ENCODE peak calls at places on chromosomes 4 and X, in six cellular contexts. Z is astrocyte, T is ovary, X is heart right ventricle, V is H9, L is GM23338. E is an unnamed sample.

GRCh38 chr4:85370400-85371032 is 104.4 kb upstream of the ARHGAP24 start:
- DNase-seq in Z (peak; percentile 8), T (no peak), X (no peak), V (peak; percentile 49), L (peak; percentile 69), E (peak; percentile 10)

GRCh38 chr4:112175840-112176239 is 30.6 kb downstream of the FAM241A start:
- DNase-seq in Z (no peak), T (no peak), X (no peak), V (no peak), L (no peak), E (no peak)

GRCh38 chrX:106177982-106178321 is 9.8 kb downstream of the PWWP3B start:
- DNase-seq in Z (no peak), T (no peak), X (no peak), V (no peak), L (no peak), E (no peak)

GRCh38 chr4:6657242-6658203 is 17.0 kb downstream of the MRFAP1 start:
- DNase-seq in Z (no peak), T (no peak), X (no peak), V (no peak), L (no peak), E (no peak)

GRCh38 chrX:13101439-13102139 is 57.2 kb upstream of the FAM9C start:
- DNase-seq in Z (peak; percentile 90), T (peak; percentile 57), X (peak; percentile 42), V (no peak), L (no peak), E (peak; percentile 56)

GRCh38 chr4:184583738-184584502 is 65.3 kb downstream of the CASP3 start:
- DNase-seq in Z (no peak), T (no peak), X (no peak), V (no peak), L (no peak), E (no peak)

GRCh38 chrX:72272868-72273267 is 4.2 kb downstream of the RPS4X start:
- DNase-seq in Z (peak; percentile 61), T (no peak), X (no peak), V (no peak), L (no peak), E (no peak)

GRCh38 chr4:64174247-64174882 is 234.9 kb downstream of the TECRL start:
- DNase-seq in Z (no peak), T (no peak), X (no peak), V (no peak), L (no peak), E (no peak)

GRCh38 chr4:74632634-74633033 is 161.7 kb downstream of the BTC start:
- DNase-seq in Z (peak; percentile 98), T (no peak), X (no peak), V (no peak), L (no peak), E (no peak)

DNA sequence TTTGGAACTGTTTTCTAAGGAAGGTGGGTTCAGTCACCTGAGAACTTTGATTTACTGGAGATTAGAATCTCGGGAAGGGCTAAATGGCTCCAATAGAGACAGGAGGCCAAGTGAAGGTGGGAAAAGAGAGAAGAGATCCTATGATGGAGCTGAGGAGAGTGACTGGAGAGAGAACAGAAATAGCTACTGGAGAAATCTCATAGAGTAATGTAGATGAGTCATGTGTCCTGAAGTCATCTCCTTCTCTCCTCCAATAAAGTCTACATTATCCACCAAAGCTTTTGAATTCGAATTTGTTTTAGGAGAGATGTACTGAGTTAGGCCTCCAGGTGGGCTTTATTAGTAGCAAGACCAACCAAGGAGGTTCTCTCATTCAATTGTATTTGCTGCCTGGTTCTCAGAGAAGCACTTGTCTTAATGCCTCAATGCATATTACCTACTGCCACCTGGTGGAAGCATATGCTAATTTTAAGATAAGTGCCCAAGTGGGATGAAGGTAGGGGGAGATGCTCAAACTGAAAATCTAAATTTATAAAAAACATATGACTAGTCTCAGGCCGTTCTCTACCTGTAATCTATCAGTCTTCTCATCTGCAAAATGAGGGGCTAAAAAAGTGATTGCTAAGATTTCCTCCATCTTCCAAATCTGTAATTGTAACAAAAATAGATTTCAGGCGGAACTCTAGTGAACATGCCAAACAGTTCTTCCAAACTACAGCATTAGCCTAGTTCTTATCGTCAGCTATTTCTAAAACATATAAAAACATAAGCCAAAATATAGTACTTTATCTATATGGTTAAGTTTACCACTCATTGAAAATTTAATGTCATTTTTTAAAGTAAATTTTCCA is 24.4 kb downstream of the TXK start:
- DNase-seq in Z (peak; percentile 23), T (no peak), X (no peak), V (no peak), L (peak; percentile 81), E (no peak)
- TF ChIP-seq CTCF in Z (peak; percentile 35), T (no peak), X (peak; percentile 43), V (peak; percentile 72), L (peak; percentile 79), E (peak; percentile 44)

DNA sequence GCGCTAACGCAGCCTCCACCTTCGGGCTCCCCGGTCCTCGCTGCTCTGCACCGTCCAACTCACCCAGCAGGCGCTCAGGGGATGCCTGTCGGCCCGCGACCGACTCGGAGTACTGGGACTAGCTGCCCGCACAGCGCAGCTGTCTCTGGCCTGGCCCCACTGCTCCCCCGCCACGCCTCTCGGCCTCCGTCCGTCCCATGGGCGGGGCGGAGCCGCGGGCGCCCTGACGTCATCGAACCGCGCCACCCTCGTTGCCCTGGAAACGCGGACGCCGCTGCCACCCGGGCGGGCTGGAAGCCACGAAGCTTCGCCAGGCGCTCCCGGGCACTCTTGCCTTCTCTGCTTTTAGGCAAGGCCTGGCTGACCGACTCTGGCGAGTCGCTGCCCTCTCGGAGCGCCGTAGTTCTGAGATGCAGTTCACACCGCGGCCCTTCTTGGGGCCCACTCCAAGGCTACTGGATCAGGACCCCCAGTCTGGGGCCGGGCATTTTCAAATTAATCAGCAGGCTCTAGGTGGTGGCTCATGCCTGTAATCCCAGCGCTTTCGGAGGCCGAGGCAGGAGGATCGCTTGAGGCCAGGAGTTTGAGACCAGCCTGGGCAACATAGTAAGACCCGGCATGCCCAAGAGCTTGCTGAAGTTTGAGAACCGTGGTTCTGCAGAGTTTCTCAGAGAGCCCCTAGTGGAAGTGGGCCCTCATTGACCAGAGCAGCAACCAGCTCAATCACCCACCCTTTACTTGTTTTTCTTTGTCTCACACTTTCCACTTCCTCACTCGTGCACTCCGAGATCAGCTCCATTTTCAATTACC is 12.0 kb downstream of the ACOX3 start:
- DNase-seq in Z (peak; percentile 56), T (peak; percentile 95), X (peak; percentile 93), V (peak; percentile 92), L (peak; percentile 91), E (peak; percentile 89)
- H3K27ac ChIP-seq in Z (peak overlapping the region; percentile 54), T (peak overlapping the region; percentile 22), X (peak overlapping the region; percentile 82), V (no peak overlapping the region), L (no peak overlapping the region), E (peak overlapping the region; percentile 92)

DNA sequence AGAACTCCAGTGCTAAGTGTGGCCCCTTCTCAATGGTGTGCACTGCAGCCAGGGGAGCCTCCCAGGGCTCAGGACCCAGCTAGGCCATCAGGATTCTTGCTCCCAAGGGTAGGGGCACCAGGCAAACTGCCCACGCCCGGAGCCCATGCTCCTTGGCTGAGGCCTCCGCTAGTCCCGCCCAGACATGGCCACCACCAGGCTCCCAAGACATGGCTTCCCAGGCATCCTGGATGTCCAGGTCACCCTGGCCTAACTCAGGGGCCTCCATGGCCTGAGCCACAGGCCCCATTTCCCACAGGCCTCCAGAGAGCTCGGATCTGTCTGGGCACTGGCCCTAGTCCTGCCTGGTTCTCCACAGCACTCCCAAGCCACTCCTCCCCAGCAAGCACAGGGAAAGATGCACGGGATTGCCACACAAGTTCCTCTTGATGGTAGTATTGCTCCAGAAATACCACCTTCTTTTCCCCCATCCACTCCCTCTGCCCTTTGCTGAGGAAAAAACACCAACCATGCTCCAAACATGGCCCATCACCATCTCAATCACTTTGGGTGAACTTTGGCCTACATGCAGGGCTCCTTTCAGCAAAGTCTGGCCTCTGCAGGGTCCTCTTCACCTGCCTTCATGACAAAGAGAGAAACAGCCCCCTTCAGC is 274.7 kb upstream of the AGTR2 start:
- DNase-seq in Z (no peak), T (no peak), X (no peak), V (peak; percentile 30), L (no peak), E (peak; percentile 38)
- TF ChIP-seq CTCF in Z (no peak), T (no peak), X (no peak), V (no peak), L (no peak), E (no peak)

DNA sequence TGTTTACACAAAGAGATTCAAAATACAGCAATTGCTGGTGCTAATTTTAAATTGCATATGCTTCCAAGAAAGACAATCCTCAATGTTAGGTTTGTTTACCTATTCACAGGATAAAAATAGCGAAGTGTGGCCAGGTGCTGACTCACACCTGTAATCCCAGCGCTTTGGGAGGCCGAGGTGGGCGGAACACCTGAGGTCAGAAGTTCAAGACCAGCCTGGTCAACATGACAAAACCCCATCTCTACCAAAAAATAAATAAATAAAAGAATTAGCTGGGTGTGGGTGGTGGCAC is 77.7 kb downstream of the OPHN1 start:
- DNase-seq in Z (no peak), T (no peak), X (no peak), V (no peak), L (no peak), E (no peak)
- H3K27ac ChIP-seq in Z (no peak overlapping the region), T (no peak overlapping the region), X (no peak overlapping the region), V (no peak overlapping the region), L (no peak overlapping the region), E (no peak overlapping the region)

DNA sequence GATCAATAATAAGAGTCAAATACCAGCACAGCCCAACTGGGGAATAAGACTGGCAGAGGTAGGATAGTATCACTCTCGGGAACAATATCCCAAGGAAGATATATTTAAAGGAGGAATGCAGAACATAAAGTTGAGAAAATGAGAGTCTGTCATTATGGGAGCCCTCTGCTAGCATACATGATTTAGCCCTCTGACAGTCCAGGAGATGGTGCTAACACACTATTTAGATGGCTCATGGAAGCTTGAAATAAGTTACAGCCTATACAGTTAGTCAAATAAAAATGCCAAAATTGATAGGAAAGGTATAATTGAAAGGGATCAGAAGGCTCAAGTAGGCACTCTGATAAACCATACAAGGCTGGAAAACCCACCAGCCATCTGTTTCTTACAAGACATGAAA is 201.0 kb upstream of the NEIL3 start:
- DNase-seq in Z (peak; percentile 17), T (no peak), X (no peak), V (no peak), L (peak; percentile 4), E (no peak)
- TF ChIP-seq CTCF in Z (peak; percentile 36), T (no peak), X (no peak), V (peak; percentile 39), L (peak; percentile 34), E (no peak)

GRCh38 chr4:1196421-1197183 is 24.2 kb upstream of the SPON2 start:
- DNase-seq in Z (no peak), T (peak; percentile 23), X (no peak), V (no peak), L (no peak), E (peak; percentile 11)
- H3K27ac ChIP-seq in Z (no peak overlapping the region), T (no peak overlapping the region), X (no peak overlapping the region), V (no peak overlapping the region), L (no peak overlapping the region), E (no peak overlapping the region)

GRCh38 chrX:136170109-136170800 is 22.9 kb downstream of the FHL1 start:
- DNase-seq in Z (peak; percentile 23), T (peak; percentile 25), X (no peak), V (no peak), L (no peak), E (no peak)
- TF ChIP-seq CTCF in Z (peak; percentile 21), T (no peak), X (peak; percentile 56), V (no peak), L (no peak), E (peak; percentile 43)